ENCODE peak calls at places on chromosomes 16 and 17, in ten cellular contexts. J is colonic mucosa; G is RWPE2; Y is CD8-positive, alpha-beta T cell; V is transverse colon; E is upper lobe of left lung; T is body of pancreas; F is cardiac muscle cell; X is hepatocyte; C is MM.1S. O is an unnamed sample. For H3K9me3, the result is how much of the 10 kb centered on the place peaks cover.

GRCh38 chr17:36703860-36704266 is 102.5 kb downstream of the MRM1 start:
- DNase-seq in J (peak), G (no peak), Y (peak), V (peak), E (no peak), T (peak), F (peak), X (peak), C (peak), O (peak)

GRCh38 chr16:81973737-81974136 is 37.5 kb downstream of the SDR42E1 start:
- DNase-seq in J (no peak), G (no peak), Y (no peak), V (no peak), E (no peak), T (no peak), F (no peak), X (no peak), C (no peak), O (no peak)

GRCh38 chr17:21283482-21284318 is 811 bp upstream of the MAP2K3 start:
- DNase-seq in J (no peak), G (peak), Y (no peak), V (peak), E (peak), T (no peak), F (no peak), X (peak), C (no peak), O (no peak)

GRCh38 chr17:73210002-73210678 is 17.3 kb downstream of the COG1 start:
- DNase-seq in J (no peak), G (no peak), Y (no peak), V (no peak), E (no peak), T (no peak), F (no peak), X (no peak), C (no peak), O (no peak)

GRCh38 chr17:58052951-58053715 is 30.1 kb upstream of the DYNLL2 start:
- DNase-seq in J (no peak), G (no peak), Y (no peak), V (no peak), E (no peak), T (no peak), F (no peak), X (no peak), C (no peak), O (no peak)

GRCh38 chr17:17125136-17126084 is 80.7 kb downstream of the PLD6 start:
- DNase-seq in J (no peak), G (no peak), Y (no peak), V (no peak), E (no peak), T (no peak), F (no peak), X (no peak), C (no peak), O (peak)

GRCh38 chr16:51553314-51553713 is 402.2 kb upstream of the SALL1 start:
- DNase-seq in J (no peak), G (no peak), Y (no peak), V (no peak), E (no peak), T (no peak), F (no peak), X (no peak), C (no peak), O (no peak)

GRCh38 chr17:692116-692515 is 22.5 kb downstream of the VPS53 start:
- DNase-seq in J (no peak), G (no peak), Y (no peak), V (no peak), E (no peak), T (no peak), F (no peak), X (no peak), C (no peak), O (no peak)

GRCh38 chr17:7208027-7208571 is 11.5 kb downstream of the DLG4 start:
- DNase-seq in J (no peak), G (no peak), Y (no peak), V (no peak), E (no peak), T (no peak), F (peak), X (no peak), C (no peak), O (no peak)

GRCh38 chr17:64531955-64532371 is 25.2 kb downstream of the CEP95 start:
- DNase-seq in J (no peak), G (no peak), Y (no peak), V (no peak), E (peak), T (no peak), F (no peak), X (no peak), C (no peak), O (no peak)

GRCh38 chr17:36864827-36865320 is 72.4 kb upstream of the LHX1 start:
- DNase-seq in J (no peak), G (no peak), Y (no peak), V (no peak), E (no peak), T (no peak), F (no peak), X (no peak), C (no peak), O (no peak)

GRCh38 chr16:80606221-80606766 is 65.5 kb downstream of the DYNLRB2 start:
- DNase-seq in J (no peak), G (no peak), Y (no peak), V (no peak), E (no peak), T (no peak), F (no peak), X (no peak), C (no peak), O (no peak)

GRCh38 chr16:3099732-3100499 is 822 bp upstream of the ZSCAN10 start:
- DNase-seq in J (peak), G (peak), Y (peak), V (peak), E (peak), T (peak), F (peak), X (peak), C (peak), O (peak)

GRCh38 chr16:69108069-69108904 is 2.8 kb downstream of the HAS3 start:
- DNase-seq in J (no peak), G (no peak), Y (no peak), V (no peak), E (peak), T (no peak), F (peak), X (no peak), C (no peak), O (no peak)

GRCh38 chr16:13112639-13113038 is 211.2 kb downstream of the SHISA9 start:
- DNase-seq in J (no peak), G (no peak), Y (no peak), V (no peak), E (no peak), T (no peak), F (no peak), X (no peak), C (no peak), O (no peak)

GRCh38 chr17:79707441-79707850 is 23.3 kb upstream of the ENPP7 start:
- DNase-seq in J (no peak), G (no peak), Y (no peak), V (no peak), E (no peak), T (no peak), F (no peak), X (no peak), C (no peak), O (no peak)

GRCh38 chr17:14211778-14212177 is 24.9 kb downstream of the CDRT15 start:
- DNase-seq in J (no peak), G (no peak), Y (peak), V (no peak), E (peak), T (peak), F (no peak), X (no peak), C (no peak), O (no peak)

GRCh38 chr16:74601131-74601871 is 5.6 kb downstream of the GLG1 start:
- DNase-seq in J (peak), G (no peak), Y (peak), V (peak), E (no peak), T (no peak), F (no peak), X (no peak), C (no peak), O (peak)

GRCh38 chr17:10699861-10700260 is 2.5 kb downstream of the ADPRM start:
- DNase-seq in J (no peak), G (no peak), Y (no peak), V (no peak), E (no peak), T (no peak), F (no peak), X (no peak), C (no peak), O (peak)

GRCh38 chr16:88977028-88977844 is at the start of gene CBFA2T3:
- DNase-seq in J (peak), G (no peak), Y (no peak), V (peak), E (peak), T (no peak), F (no peak), X (no peak), C (peak), O (no peak)

GRCh38 chr16:18809165-18809564 is 7.8 kb upstream of the ARL6IP1 start:
- DNase-seq in J (no peak), G (no peak), Y (no peak), V (no peak), E (no peak), T (no peak), F (no peak), X (no peak), C (no peak), O (no peak)
- H3K9me3 ChIP-seq in J (under half), G (under half), Y (under half), V (under half), E (under half), T (under half), F (under half), X (under half), C (under half), O (under half)

GRCh38 chr17:43352579-43352978 is 46.2 kb upstream of the ARL4D start:
- DNase-seq in J (no peak), G (no peak), Y (no peak), V (no peak), E (no peak), T (no peak), F (no peak), X (no peak), C (no peak), O (no peak)

GRCh38 chr17:43350888-43351361 is 47.9 kb upstream of the ARL4D start:
- DNase-seq in J (no peak), G (no peak), Y (no peak), V (no peak), E (no peak), T (no peak), F (no peak), X (no peak), C (no peak), O (no peak)

GRCh38 chr17:43353364-43353763 is 45.4 kb upstream of the ARL4D start:
- DNase-seq in J (no peak), G (no peak), Y (no peak), V (no peak), E (no peak), T (no peak), F (no peak), X (no peak), C (no peak), O (no peak)

GRCh38 chr17:43351686-43352085 is 47.1 kb upstream of the ARL4D start:
- DNase-seq in J (no peak), G (no peak), Y (no peak), V (no peak), E (no peak), T (no peak), F (no peak), X (no peak), C (no peak), O (no peak)

DNA sequence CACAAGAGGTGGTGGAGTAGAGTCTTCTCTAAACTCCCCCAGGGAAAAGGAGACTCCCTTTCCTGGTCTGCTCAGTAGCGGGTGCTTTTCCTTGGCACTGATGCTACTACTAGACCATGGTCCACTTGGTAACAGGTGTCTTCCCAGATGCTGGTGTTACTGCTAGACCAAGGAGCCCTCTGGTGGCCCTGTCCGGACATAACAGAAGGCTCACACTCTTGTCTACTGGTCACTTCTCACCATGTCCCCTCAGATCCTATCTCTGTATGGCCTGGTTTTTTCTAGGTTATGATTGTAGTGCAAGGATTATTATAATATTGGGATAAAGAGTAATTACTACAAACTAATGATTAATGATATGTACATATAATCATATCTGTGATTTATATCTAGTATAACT is 49.7 kb upstream of the ARL4D start:
- DNase-seq in J (no peak), G (no peak), Y (no peak), V (no peak), E (no peak), T (no peak), F (no peak), X (no peak), C (no peak), O (no peak)
- TF ChIP-seq CTCF in J (no peak), G (no peak), Y (no peak), V (no peak), E (no peak), T (no peak), F (no peak), X (no peak), C (no peak), O (no peak)

DNA sequence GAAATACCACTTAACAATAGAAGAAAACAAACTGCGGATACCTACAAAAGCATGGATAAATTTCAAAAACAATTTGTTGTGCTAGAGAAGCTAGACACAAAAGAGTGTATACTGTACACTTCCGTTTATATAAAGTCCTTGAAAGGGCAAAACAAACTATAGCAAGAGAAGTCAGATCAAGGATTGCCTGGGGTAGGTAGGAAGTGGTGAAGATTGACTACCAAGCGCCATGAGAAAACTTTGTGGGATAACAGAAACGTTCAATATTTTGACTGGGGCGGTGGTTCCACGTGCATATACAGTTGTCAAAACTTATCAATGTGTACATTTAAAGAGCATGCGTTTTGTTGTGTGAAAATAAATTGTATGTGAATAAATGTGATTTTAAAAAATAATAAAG is 55.6 kb upstream of the CCL2 start:
- DNase-seq in J (no peak), G (no peak), Y (no peak), V (no peak), E (no peak), T (no peak), F (no peak), X (no peak), C (no peak), O (no peak)
- H3K27ac ChIP-seq in J (no peak), G (no peak), Y (no peak), V (no peak), E (no peak), T (no peak), F (no peak), X (no peak), C (no peak), O (no peak)

GRCh38 chr17:27085517-27085916 is 208.4 kb upstream of the WSB1 start:
- DNase-seq in J (no peak), G (no peak), Y (no peak), V (no peak), E (no peak), T (no peak), F (no peak), X (no peak), C (no peak), O (no peak)

GRCh38 chr17:27082023-27082774 is 211.7 kb upstream of the WSB1 start:
- DNase-seq in J (no peak), G (no peak), Y (no peak), V (no peak), E (no peak), T (no peak), F (no peak), X (no peak), C (no peak), O (no peak)

GRCh38 chr17:27081002-27081638 is 212.8 kb upstream of the WSB1 start:
- DNase-seq in J (no peak), G (no peak), Y (no peak), V (no peak), E (no peak), T (no peak), F (no peak), X (no peak), C (no peak), O (no peak)

GRCh38 chr17:27083408-27084185 is 210.3 kb upstream of the WSB1 start:
- DNase-seq in J (no peak), G (no peak), Y (no peak), V (no peak), E (no peak), T (no peak), F (no peak), X (no peak), C (no peak), O (no peak)

GRCh38 chr17:27082775-27083154 is 211.1 kb upstream of the WSB1 start:
- DNase-seq in J (no peak), G (no peak), Y (no peak), V (no peak), E (no peak), T (no peak), F (no peak), X (no peak), C (no peak), O (no peak)
- H3K9me3 ChIP-seq in J (under half), G (under half), Y (under half), V (under half), E (under half), T (under half), F (under half), X (under half), C (under half), O (under half)

O was measured in CD4-positive, alpha-beta T cell.